ENCODE peak calls at places on chromosomes 2 and 18, in seven cellular contexts. One of them, this sample, is unnamed.

GRCh38 chr2:19873014-19873413 is 28.8 kb downstream of the TTC32 start:
- DNase-seq in HEK293T: no peak
- DNase-seq in activated T-cell treated with anti-CD3 and anti-CD28 coated beads, Interleukin-2, amount 50 U/mL, for 1 hour: no peak
- DNase-seq in M059J: no peak
- DNase-seq in CD4-positive, alpha-beta T cell: no peak
- DNase-seq in hippocampal formation: no peak
- DNase-seq in NCI-H446 treated with DMSO at 0.1 percent for 48 hours: no peak
- DNase-seq in this sample: no peak

GRCh38 chr2:191023235-191023679 is 9.3 kb upstream of the STAT1 start:
- DNase-seq in HEK293T: no peak
- DNase-seq in activated T-cell treated with anti-CD3 and anti-CD28 coated beads, Interleukin-2, amount 50 U/mL, for 1 hour: no peak
- DNase-seq in M059J: no peak
- DNase-seq in CD4-positive, alpha-beta T cell: no peak
- DNase-seq in hippocampal formation: no peak
- DNase-seq in NCI-H446 treated with DMSO at 0.1 percent for 48 hours: no peak
- DNase-seq in this sample: no peak

GRCh38 chr2:154556146-154556545 is 142.3 kb upstream of the KCNJ3 start:
- DNase-seq in HEK293T: no peak
- DNase-seq in activated T-cell treated with anti-CD3 and anti-CD28 coated beads, Interleukin-2, amount 50 U/mL, for 1 hour: no peak
- DNase-seq in M059J: no peak
- DNase-seq in CD4-positive, alpha-beta T cell: no peak
- DNase-seq in hippocampal formation: no peak
- DNase-seq in NCI-H446 treated with DMSO at 0.1 percent for 48 hours: no peak
- DNase-seq in this sample: no peak

GRCh38 chr18:43805646-43806194 is 528.4 kb upstream of the SYT4 start:
- DNase-seq in HEK293T: no peak
- DNase-seq in activated T-cell treated with anti-CD3 and anti-CD28 coated beads, Interleukin-2, amount 50 U/mL, for 1 hour: no peak
- DNase-seq in M059J: peak
- DNase-seq in CD4-positive, alpha-beta T cell: no peak
- DNase-seq in hippocampal formation: no peak
- DNase-seq in NCI-H446 treated with DMSO at 0.1 percent for 48 hours: no peak
- DNase-seq in this sample: no peak

GRCh38 chr2:6627316-6627715 is 238.4 kb downstream of the CMPK2 start:
- DNase-seq in HEK293T: no peak
- DNase-seq in activated T-cell treated with anti-CD3 and anti-CD28 coated beads, Interleukin-2, amount 50 U/mL, for 1 hour: no peak
- DNase-seq in M059J: no peak
- DNase-seq in CD4-positive, alpha-beta T cell: no peak
- DNase-seq in hippocampal formation: no peak
- DNase-seq in NCI-H446 treated with DMSO at 0.1 percent for 48 hours: no peak
- DNase-seq in this sample: no peak

GRCh38 chr2:147551331-147551730 is 293.5 kb upstream of the ACVR2A start:
- DNase-seq in HEK293T: no peak
- DNase-seq in activated T-cell treated with anti-CD3 and anti-CD28 coated beads, Interleukin-2, amount 50 U/mL, for 1 hour: no peak
- DNase-seq in M059J: no peak
- DNase-seq in CD4-positive, alpha-beta T cell: no peak
- DNase-seq in hippocampal formation: no peak
- DNase-seq in NCI-H446 treated with DMSO at 0.1 percent for 48 hours: no peak
- DNase-seq in this sample: no peak

GRCh38 chr2:129611456-129611855 is 368.0 kb upstream of the RAB6C start:
- DNase-seq in HEK293T: no peak
- DNase-seq in activated T-cell treated with anti-CD3 and anti-CD28 coated beads, Interleukin-2, amount 50 U/mL, for 1 hour: no peak
- DNase-seq in M059J: no peak
- DNase-seq in CD4-positive, alpha-beta T cell: no peak
- DNase-seq in hippocampal formation: no peak
- DNase-seq in NCI-H446 treated with DMSO at 0.1 percent for 48 hours: no peak
- DNase-seq in this sample: no peak

GRCh38 chr2:172113617-172114016 is 10.9 kb upstream of the DLX2 start:
- DNase-seq in HEK293T: no peak
- DNase-seq in activated T-cell treated with anti-CD3 and anti-CD28 coated beads, Interleukin-2, amount 50 U/mL, for 1 hour: no peak
- DNase-seq in M059J: peak
- DNase-seq in CD4-positive, alpha-beta T cell: no peak
- DNase-seq in hippocampal formation: peak
- DNase-seq in NCI-H446 treated with DMSO at 0.1 percent for 48 hours: peak
- DNase-seq in this sample: peak

GRCh38 chr2:188235364-188235763 is 56.3 kb upstream of the GULP1 start:
- DNase-seq in HEK293T: no peak
- DNase-seq in activated T-cell treated with anti-CD3 and anti-CD28 coated beads, Interleukin-2, amount 50 U/mL, for 1 hour: no peak
- DNase-seq in M059J: peak
- DNase-seq in CD4-positive, alpha-beta T cell: no peak
- DNase-seq in hippocampal formation: no peak
- DNase-seq in NCI-H446 treated with DMSO at 0.1 percent for 48 hours: no peak
- DNase-seq in this sample: no peak

GRCh38 chr2:238509151-238509820 is 82.6 kb downstream of the ASB1 start:
- DNase-seq in HEK293T: no peak
- DNase-seq in activated T-cell treated with anti-CD3 and anti-CD28 coated beads, Interleukin-2, amount 50 U/mL, for 1 hour: no peak
- DNase-seq in M059J: no peak
- DNase-seq in CD4-positive, alpha-beta T cell: no peak
- DNase-seq in hippocampal formation: no peak
- DNase-seq in NCI-H446 treated with DMSO at 0.1 percent for 48 hours: no peak
- DNase-seq in this sample: no peak

GRCh38 chr2:57877811-57878572 is 168.6 kb upstream of the VRK2 start:
- DNase-seq in HEK293T: no peak
- DNase-seq in activated T-cell treated with anti-CD3 and anti-CD28 coated beads, Interleukin-2, amount 50 U/mL, for 1 hour: no peak
- DNase-seq in M059J: peak
- DNase-seq in CD4-positive, alpha-beta T cell: no peak
- DNase-seq in hippocampal formation: peak
- DNase-seq in NCI-H446 treated with DMSO at 0.1 percent for 48 hours: peak
- DNase-seq in this sample: no peak

GRCh38 chr2:228731517-228731916 is 539.6 kb downstream of the PID1 start:
- DNase-seq in HEK293T: no peak
- DNase-seq in activated T-cell treated with anti-CD3 and anti-CD28 coated beads, Interleukin-2, amount 50 U/mL, for 1 hour: no peak
- DNase-seq in M059J: peak
- DNase-seq in CD4-positive, alpha-beta T cell: no peak
- DNase-seq in hippocampal formation: no peak
- DNase-seq in NCI-H446 treated with DMSO at 0.1 percent for 48 hours: no peak
- DNase-seq in this sample: peak

GRCh38 chr18:48834421-48835011 is 116.2 kb downstream of the SMAD7 start:
- DNase-seq in HEK293T: no peak
- DNase-seq in activated T-cell treated with anti-CD3 and anti-CD28 coated beads, Interleukin-2, amount 50 U/mL, for 1 hour: peak
- DNase-seq in M059J: peak
- DNase-seq in CD4-positive, alpha-beta T cell: peak
- DNase-seq in hippocampal formation: no peak
- DNase-seq in NCI-H446 treated with DMSO at 0.1 percent for 48 hours: no peak
- DNase-seq in this sample: peak

GRCh38 chr18:10456718-10457499 is 2.5 kb downstream of the APCDD1 start:
- DNase-seq in HEK293T: no peak
- DNase-seq in activated T-cell treated with anti-CD3 and anti-CD28 coated beads, Interleukin-2, amount 50 U/mL, for 1 hour: no peak
- DNase-seq in M059J: no peak
- DNase-seq in CD4-positive, alpha-beta T cell: no peak
- DNase-seq in hippocampal formation: no peak
- DNase-seq in NCI-H446 treated with DMSO at 0.1 percent for 48 hours: no peak
- DNase-seq in this sample: no peak

GRCh38 chr2:177419274-177419673 is 26.7 kb downstream of the AGPS start:
- DNase-seq in HEK293T: no peak
- DNase-seq in activated T-cell treated with anti-CD3 and anti-CD28 coated beads, Interleukin-2, amount 50 U/mL, for 1 hour: no peak
- DNase-seq in M059J: no peak
- DNase-seq in CD4-positive, alpha-beta T cell: no peak
- DNase-seq in hippocampal formation: no peak
- DNase-seq in NCI-H446 treated with DMSO at 0.1 percent for 48 hours: peak
- DNase-seq in this sample: peak

GRCh38 chr2:188369365-188369764 is 77.7 kb downstream of the GULP1 start:
- DNase-seq in HEK293T: peak
- DNase-seq in activated T-cell treated with anti-CD3 and anti-CD28 coated beads, Interleukin-2, amount 50 U/mL, for 1 hour: no peak
- DNase-seq in M059J: peak
- DNase-seq in CD4-positive, alpha-beta T cell: no peak
- DNase-seq in hippocampal formation: peak
- DNase-seq in NCI-H446 treated with DMSO at 0.1 percent for 48 hours: peak
- DNase-seq in this sample: peak

GRCh38 chr2:233424028-233424951 is 70.0 kb downstream of the DGKD start:
- DNase-seq in HEK293T: no peak
- DNase-seq in activated T-cell treated with anti-CD3 and anti-CD28 coated beads, Interleukin-2, amount 50 U/mL, for 1 hour: no peak
- DNase-seq in M059J: no peak
- DNase-seq in CD4-positive, alpha-beta T cell: no peak
- DNase-seq in hippocampal formation: no peak
- DNase-seq in NCI-H446 treated with DMSO at 0.1 percent for 48 hours: no peak
- DNase-seq in this sample: no peak

GRCh38 chr2:189281151-189281550 is 101.6 kb upstream of the COL5A2 start:
- DNase-seq in HEK293T: no peak
- DNase-seq in activated T-cell treated with anti-CD3 and anti-CD28 coated beads, Interleukin-2, amount 50 U/mL, for 1 hour: no peak
- DNase-seq in M059J: peak
- DNase-seq in CD4-positive, alpha-beta T cell: no peak
- DNase-seq in hippocampal formation: no peak
- DNase-seq in NCI-H446 treated with DMSO at 0.1 percent for 48 hours: no peak
- DNase-seq in this sample: no peak

GRCh38 chr2:143132360-143132759 is 3.1 kb downstream of the ARHGAP15 start:
- DNase-seq in HEK293T: no peak
- DNase-seq in activated T-cell treated with anti-CD3 and anti-CD28 coated beads, Interleukin-2, amount 50 U/mL, for 1 hour: no peak
- DNase-seq in M059J: no peak
- DNase-seq in CD4-positive, alpha-beta T cell: no peak
- DNase-seq in hippocampal formation: no peak
- DNase-seq in NCI-H446 treated with DMSO at 0.1 percent for 48 hours: no peak
- DNase-seq in this sample: no peak

GRCh38 chr2:68115965-68116364 is 41.7 kb upstream of the PNO1 start:
- DNase-seq in HEK293T: no peak
- DNase-seq in activated T-cell treated with anti-CD3 and anti-CD28 coated beads, Interleukin-2, amount 50 U/mL, for 1 hour: no peak
- DNase-seq in M059J: no peak
- DNase-seq in CD4-positive, alpha-beta T cell: no peak
- DNase-seq in hippocampal formation: no peak
- DNase-seq in NCI-H446 treated with DMSO at 0.1 percent for 48 hours: no peak
- DNase-seq in this sample: no peak

GRCh38 chr2:126886201-126886905 is 12.3 kb upstream of the TEX51 start:
- DNase-seq in HEK293T: peak
- DNase-seq in activated T-cell treated with anti-CD3 and anti-CD28 coated beads, Interleukin-2, amount 50 U/mL, for 1 hour: peak
- DNase-seq in M059J: peak
- DNase-seq in CD4-positive, alpha-beta T cell: no peak
- DNase-seq in hippocampal formation: no peak
- DNase-seq in NCI-H446 treated with DMSO at 0.1 percent for 48 hours: no peak
- DNase-seq in this sample: peak

GRCh38 chr2:158530829-158531228 is 74.1 kb downstream of the PKP4 start:
- DNase-seq in HEK293T: no peak
- DNase-seq in activated T-cell treated with anti-CD3 and anti-CD28 coated beads, Interleukin-2, amount 50 U/mL, for 1 hour: no peak
- DNase-seq in M059J: no peak
- DNase-seq in CD4-positive, alpha-beta T cell: no peak
- DNase-seq in hippocampal formation: no peak
- DNase-seq in NCI-H446 treated with DMSO at 0.1 percent for 48 hours: no peak
- DNase-seq in this sample: no peak

GRCh38 chr18:78174737-78175136 is 804.9 kb upstream of the SALL3 start:
- DNase-seq in HEK293T: no peak
- DNase-seq in activated T-cell treated with anti-CD3 and anti-CD28 coated beads, Interleukin-2, amount 50 U/mL, for 1 hour: no peak
- DNase-seq in M059J: no peak
- DNase-seq in CD4-positive, alpha-beta T cell: no peak
- DNase-seq in hippocampal formation: no peak
- DNase-seq in NCI-H446 treated with DMSO at 0.1 percent for 48 hours: no peak
- DNase-seq in this sample: no peak

GRCh38 chr18:7778181-7778580 is 211.1 kb downstream of the PTPRM start:
- DNase-seq in HEK293T: no peak
- DNase-seq in activated T-cell treated with anti-CD3 and anti-CD28 coated beads, Interleukin-2, amount 50 U/mL, for 1 hour: no peak
- DNase-seq in M059J: peak
- DNase-seq in CD4-positive, alpha-beta T cell: no peak
- DNase-seq in hippocampal formation: no peak
- DNase-seq in NCI-H446 treated with DMSO at 0.1 percent for 48 hours: no peak
- DNase-seq in this sample: peak

GRCh38 chr2:176117823-176118376 is 1.3 kb downstream of the HOXD10 start:
- DNase-seq in HEK293T: no peak
- DNase-seq in activated T-cell treated with anti-CD3 and anti-CD28 coated beads, Interleukin-2, amount 50 U/mL, for 1 hour: no peak
- DNase-seq in M059J: no peak
- DNase-seq in CD4-positive, alpha-beta T cell: no peak
- DNase-seq in hippocampal formation: no peak
- DNase-seq in NCI-H446 treated with DMSO at 0.1 percent for 48 hours: no peak
- DNase-seq in this sample: no peak

GRCh38 chr18:9960263-9960904 is 46.6 kb downstream of the VAPA start:
- DNase-seq in HEK293T: no peak
- DNase-seq in activated T-cell treated with anti-CD3 and anti-CD28 coated beads, Interleukin-2, amount 50 U/mL, for 1 hour: no peak
- DNase-seq in M059J: no peak
- DNase-seq in CD4-positive, alpha-beta T cell: no peak
- DNase-seq in hippocampal formation: no peak
- DNase-seq in NCI-H446 treated with DMSO at 0.1 percent for 48 hours: no peak
- DNase-seq in this sample: no peak

GRCh38 chr2:9138507-9139085 is 68.0 kb upstream of the ASAP2 start:
- DNase-seq in HEK293T: no peak
- DNase-seq in activated T-cell treated with anti-CD3 and anti-CD28 coated beads, Interleukin-2, amount 50 U/mL, for 1 hour: no peak
- DNase-seq in M059J: no peak
- DNase-seq in CD4-positive, alpha-beta T cell: no peak
- DNase-seq in hippocampal formation: no peak
- DNase-seq in NCI-H446 treated with DMSO at 0.1 percent for 48 hours: no peak
- DNase-seq in this sample: no peak

GRCh38 chr2:238254095-238254494 is 14.3 kb upstream of the HES6 start:
- DNase-seq in HEK293T: no peak
- DNase-seq in activated T-cell treated with anti-CD3 and anti-CD28 coated beads, Interleukin-2, amount 50 U/mL, for 1 hour: no peak
- DNase-seq in M059J: no peak
- DNase-seq in CD4-positive, alpha-beta T cell: no peak
- DNase-seq in hippocampal formation: no peak
- DNase-seq in NCI-H446 treated with DMSO at 0.1 percent for 48 hours: no peak
- DNase-seq in this sample: no peak

GRCh38 chr18:49520661-49521145 is 33.7 kb upstream of the C18orf32 start:
- DNase-seq in HEK293T: no peak
- DNase-seq in activated T-cell treated with anti-CD3 and anti-CD28 coated beads, Interleukin-2, amount 50 U/mL, for 1 hour: no peak
- DNase-seq in M059J: peak
- DNase-seq in CD4-positive, alpha-beta T cell: no peak
- DNase-seq in hippocampal formation: no peak
- DNase-seq in NCI-H446 treated with DMSO at 0.1 percent for 48 hours: no peak
- DNase-seq in this sample: no peak

GRCh38 chr18:79862562-79862961 is 64.8 kb downstream of the KCNG2 start:
- DNase-seq in HEK293T: no peak
- DNase-seq in activated T-cell treated with anti-CD3 and anti-CD28 coated beads, Interleukin-2, amount 50 U/mL, for 1 hour: peak
- DNase-seq in M059J: no peak
- DNase-seq in CD4-positive, alpha-beta T cell: no peak
- DNase-seq in hippocampal formation: no peak
- DNase-seq in NCI-H446 treated with DMSO at 0.1 percent for 48 hours: no peak
- DNase-seq in this sample: no peak

GRCh38 chr2:128414946-128415767 is 96.5 kb upstream of the HS6ST1 start:
- DNase-seq in HEK293T: no peak
- DNase-seq in activated T-cell treated with anti-CD3 and anti-CD28 coated beads, Interleukin-2, amount 50 U/mL, for 1 hour: no peak
- DNase-seq in M059J: no peak
- DNase-seq in CD4-positive, alpha-beta T cell: no peak
- DNase-seq in hippocampal formation: no peak
- DNase-seq in NCI-H446 treated with DMSO at 0.1 percent for 48 hours: no peak
- DNase-seq in this sample: no peak

GRCh38 chr18:39862341-39862740 is 2092.7 kb upstream of the PIK3C3 start:
- DNase-seq in HEK293T: no peak
- DNase-seq in activated T-cell treated with anti-CD3 and anti-CD28 coated beads, Interleukin-2, amount 50 U/mL, for 1 hour: no peak
- DNase-seq in M059J: peak
- DNase-seq in CD4-positive, alpha-beta T cell: no peak
- DNase-seq in hippocampal formation: no peak
- DNase-seq in NCI-H446 treated with DMSO at 0.1 percent for 48 hours: peak
- DNase-seq in this sample: no peak

GRCh38 chr2:178256382-178257053 is 62.2 kb downstream of the OSBPL6 start:
- DNase-seq in HEK293T: no peak
- DNase-seq in activated T-cell treated with anti-CD3 and anti-CD28 coated beads, Interleukin-2, amount 50 U/mL, for 1 hour: no peak
- DNase-seq in M059J: no peak
- DNase-seq in CD4-positive, alpha-beta T cell: no peak
- DNase-seq in hippocampal formation: no peak
- DNase-seq in NCI-H446 treated with DMSO at 0.1 percent for 48 hours: no peak
- DNase-seq in this sample: no peak